ENCODE peak calls at places on chromosomes 16 and 17, in five cellular contexts. Z is left lung; A is CD8-positive, alpha-beta T cell; G is IMR-90; K is adrenal gland. R is an unnamed sample. For H3K4me1, the result is how much of the 10 kb centered on the place peaks cover.

GRCh38 chr17:9240659-9241370 is 219.5 kb downstream of the NTN1 start:
- DNase-seq in Z (peak), A (no peak), G (peak), K (peak), R (no peak)

GRCh38 chr16:1499756-1500464 is 6.8 kb downstream of the TELO2 start:
- DNase-seq in Z (no peak), A (no peak), G (no peak), K (no peak), R (no peak)

GRCh38 chr17:65057520-65058075 is 1.1 kb upstream of the GNA13 start:
- DNase-seq in Z (no peak), A (no peak), G (no peak), K (peak), R (no peak)

GRCh38 chr17:33725675-33726271 is 432.7 kb upstream of the ASIC2 start:
- DNase-seq in Z (no peak), A (no peak), G (peak), K (peak), R (peak)

GRCh38 chr17:19986941-19987714 is 9.5 kb upstream of the AKAP10 start:
- DNase-seq in Z (no peak), A (no peak), G (no peak), K (no peak), R (no peak)

GRCh38 chr17:38881600-38882191 is 11.8 kb downstream of the LASP1 start:
- DNase-seq in Z (peak), A (no peak), G (peak), K (peak), R (no peak)

GRCh38 chr17:39652635-39653315 is 12.4 kb upstream of the TCAP start:
- DNase-seq in Z (no peak), A (no peak), G (no peak), K (no peak), R (no peak)

GRCh38 chr16:74472010-74472409 is 50.7 kb upstream of the CLEC18B start:
- DNase-seq in Z (no peak), A (no peak), G (no peak), K (no peak), R (no peak)

GRCh38 chr17:82959990-82960418 is 119.4 kb upstream of the METRNL start:
- DNase-seq in Z (peak), A (no peak), G (no peak), K (no peak), R (peak)

GRCh38 chr16:38941-39892 is 14.2 kb downstream of the POLR3K start:
- DNase-seq in Z (peak), A (peak), G (no peak), K (no peak), R (no peak)

GRCh38 chr16:78709137-78709871 is 609.9 kb downstream of the WWOX start:
- DNase-seq in Z (no peak), A (no peak), G (no peak), K (no peak), R (no peak)

GRCh38 chr17:79878346-79878745 is 39.1 kb upstream of the CBX4 start:
- DNase-seq in Z (no peak), A (no peak), G (no peak), K (no peak), R (no peak)

GRCh38 chr16:81817789-81818304 is 38.8 kb downstream of the PLCG2 start:
- DNase-seq in Z (no peak), A (no peak), G (no peak), K (no peak), R (no peak)

GRCh38 chr16:89900885-89901284 is 17.8 kb upstream of the MC1R start:
- DNase-seq in Z (no peak), A (no peak), G (no peak), K (no peak), R (no peak)

GRCh38 chr17:69175812-69176517 is 34.3 kb upstream of the ABCA6 start:
- DNase-seq in Z (no peak), A (no peak), G (peak), K (no peak), R (no peak)

GRCh38 chr17:38852771-38853291 is 690 bp downstream of the RPL23 start:
- DNase-seq in Z (no peak), A (peak), G (no peak), K (no peak), R (no peak)

GRCh38 chr16:66975302-66975893 is 13.0 kb upstream of the CES4A start:
- DNase-seq in Z (no peak), A (no peak), G (no peak), K (no peak), R (no peak)

GRCh38 chr17:18182978-18183333 is 672 bp upstream of the ALKBH5 start:
- DNase-seq in Z (peak), A (peak), G (peak), K (peak), R (peak)

GRCh38 chr17:2171725-2172446 is 117.0 kb downstream of the HIC1 start:
- DNase-seq in Z (peak), A (no peak), G (peak), K (peak), R (peak)

GRCh38 chr16:85759631-85760419 is 8.9 kb upstream of the C16orf74 start:
- DNase-seq in Z (no peak), A (no peak), G (no peak), K (no peak), R (peak)

GRCh38 chr16:29743827-29744531 is 1.8 kb downstream of the C16orf54 start:
- DNase-seq in Z (no peak), A (peak), G (no peak), K (no peak), R (no peak)
- H3K27ac ChIP-seq in Z (peak), A (peak), G (no peak), K (no peak), R (peak)

DNA sequence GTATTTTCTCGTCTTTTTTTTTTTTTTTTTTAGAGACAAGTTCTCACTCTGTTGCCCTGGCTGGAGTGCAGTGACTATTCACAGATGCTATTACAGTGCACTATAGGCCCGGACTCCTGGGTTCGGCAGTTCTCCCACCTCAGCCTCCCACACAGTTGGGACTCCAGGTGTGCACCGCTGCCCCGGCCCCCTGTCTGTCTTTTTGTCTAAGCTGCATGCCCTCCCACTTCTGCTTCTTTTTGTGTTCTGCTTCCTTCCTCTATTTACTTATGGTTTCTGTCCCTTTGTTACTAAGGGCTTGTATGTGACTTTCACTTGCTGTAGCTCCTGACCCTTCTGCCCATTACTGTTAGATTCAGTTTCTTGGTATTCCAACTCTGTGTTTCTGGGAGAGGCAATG is 20.5 kb downstream of the SLC7A6 start:
- DNase-seq in Z (no peak), A (no peak), G (no peak), K (no peak), R (no peak)
- H3K4me1 ChIP-seq in Z (half or more), A (half or more), G (under half), K (half or more), R (half or more)

GRCh38 chr17:36004604-36005003 is 3.3 kb upstream of the CCL15 start:
- DNase-seq in Z (no peak), A (no peak), G (no peak), K (no peak), R (no peak)

GRCh38 chr17:36014946-36015345 is 2.8 kb downstream of the CCL23 start:
- DNase-seq in Z (no peak), A (no peak), G (no peak), K (no peak), R (no peak)

GRCh38 chr17:36008998-36009665 is 7.8 kb upstream of the CCL15 start:
- DNase-seq in Z (no peak), A (no peak), G (peak), K (no peak), R (no peak)
- TF ChIP-seq CTCF in Z (peak), A (no peak), G (peak), K (no peak), R (peak)

GRCh38 chr16:20878682-20879147 is 21.4 kb downstream of the DCUN1D3 start:
- DNase-seq in Z (no peak), A (no peak), G (no peak), K (no peak), R (no peak)

GRCh38 chr16:20883554-20884239 is 16.5 kb downstream of the DCUN1D3 start:
- DNase-seq in Z (no peak), A (no peak), G (no peak), K (no peak), R (no peak)

GRCh38 chr16:20875358-20875656 is 24.9 kb downstream of the DCUN1D3 start:
- DNase-seq in Z (no peak), A (no peak), G (no peak), K (no peak), R (no peak)

GRCh38 chr16:20880867-20881866 is 19.0 kb downstream of the DCUN1D3 start:
- DNase-seq in Z (no peak), A (no peak), G (no peak), K (no peak), R (no peak)

GRCh38 chr16:20879175-20880053 is 20.7 kb downstream of the DCUN1D3 start:
- DNase-seq in Z (no peak), A (no peak), G (peak), K (no peak), R (no peak)
- H3K27ac ChIP-seq in Z (peak), A (no peak), G (peak), K (no peak), R (peak)

DNA sequence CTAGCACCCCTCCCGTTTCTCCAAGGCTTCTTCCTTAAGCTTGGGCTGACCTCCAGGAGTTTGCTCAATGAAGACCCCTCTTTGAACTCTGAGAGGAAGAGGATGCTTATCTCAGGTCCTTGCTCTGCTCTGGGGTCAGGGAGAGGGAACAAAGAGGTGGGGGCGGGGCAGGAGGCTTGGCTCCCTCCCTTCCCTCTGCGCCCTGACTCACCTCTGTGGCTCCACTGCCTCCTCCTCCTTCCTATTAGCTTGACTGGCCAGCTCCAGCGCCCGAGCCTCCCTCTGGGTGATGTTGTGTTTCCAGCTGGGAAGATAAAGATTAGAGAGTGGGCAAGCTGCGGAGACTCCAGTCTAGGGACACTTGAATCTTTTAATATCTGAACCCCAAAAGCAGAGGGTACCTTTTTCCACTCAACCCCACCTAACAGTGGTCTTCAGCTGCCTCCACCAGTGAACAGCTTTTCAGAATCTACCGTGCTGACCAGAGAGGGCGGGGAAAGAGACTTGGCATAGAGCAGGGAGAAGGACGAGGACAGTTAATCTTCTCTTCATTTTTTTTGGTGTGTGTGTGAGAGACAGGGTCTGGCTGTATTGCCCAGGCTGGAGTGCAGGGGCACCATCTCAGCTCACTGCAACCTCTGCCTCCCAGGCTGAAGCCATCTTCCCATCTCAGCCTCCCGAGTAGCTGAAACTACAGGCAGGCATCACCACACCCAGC is 6.7 kb downstream of the GIP start:
- DNase-seq in Z (no peak), A (no peak), G (peak), K (peak), R (no peak)
- H3K4me1 ChIP-seq in Z (under half), A (under half), G (under half), K (under half), R (under half)

R was measured in upper lobe of right lung.